ENCODE peak calls at places on chromosomes 6 and 20, in ten cellular contexts. One of them, this sample, is unnamed.
A peak's percentile ranks its signal among the peaks of the same experiment; 100 is the strongest.

GRCh38 chr6:114430534-114431124 is 87.8 kb upstream of the HS3ST5 start:
- DNase-seq in astrocyte: no peak
- DNase-seq in CD4-positive, alpha-beta T cell: no peak
- DNase-seq in amniotic stem cell: no peak
- DNase-seq in H54: no peak
- DNase-seq in naive thymus-derived CD4-positive, alpha-beta T cell: no peak
- DNase-seq in nucleus accumbens: no peak
- DNase-seq in activated gamma-delta T cell treated with Interleukin-2 at 50 U/mL for 16 hours: no peak
- DNase-seq in Caco-2: no peak
- DNase-seq in HFFc6: no peak
- DNase-seq in this sample: no peak

GRCh38 chr6:105675715-105676397 is 273.0 kb upstream of the PREP start:
- DNase-seq in Caco-2: no peak
- DNase-seq in astrocyte: peak; percentile 97
- DNase-seq in CD4-positive, alpha-beta T cell: no peak
- DNase-seq in nucleus accumbens: no peak
- DNase-seq in activated gamma-delta T cell treated with Interleukin-2 at 50 U/mL for 16 hours: no peak
- DNase-seq in HFFc6: peak; percentile 93
- DNase-seq in H54: peak; percentile 46
- DNase-seq in amniotic stem cell: peak; percentile 39
- DNase-seq in naive thymus-derived CD4-positive, alpha-beta T cell: no peak
- DNase-seq in this sample: no peak

GRCh38 chr6:136582702-136583471 is 32.7 kb upstream of the MAP7 start:
- DNase-seq in nucleus accumbens: no peak
- DNase-seq in naive thymus-derived CD4-positive, alpha-beta T cell: no peak
- DNase-seq in astrocyte: peak; percentile 72
- DNase-seq in activated gamma-delta T cell treated with Interleukin-2 at 50 U/mL for 16 hours: no peak
- DNase-seq in CD4-positive, alpha-beta T cell: no peak
- DNase-seq in HFFc6: peak; percentile 88
- DNase-seq in H54: peak; percentile 1
- DNase-seq in Caco-2: no peak
- DNase-seq in amniotic stem cell: peak; percentile 62
- DNase-seq in this sample: no peak

GRCh38 chr6:170151235-170152110 is 139.4 kb downstream of the DLL1 start:
- DNase-seq in HFFc6: no peak
- DNase-seq in CD4-positive, alpha-beta T cell: no peak
- DNase-seq in nucleus accumbens: no peak
- DNase-seq in astrocyte: no peak
- DNase-seq in Caco-2: no peak
- DNase-seq in H54: no peak
- DNase-seq in naive thymus-derived CD4-positive, alpha-beta T cell: no peak
- DNase-seq in activated gamma-delta T cell treated with Interleukin-2 at 50 U/mL for 16 hours: no peak
- DNase-seq in amniotic stem cell: no peak
- DNase-seq in this sample: no peak

GRCh38 chr20:30811896-30812671 is 445.4 kb upstream of the DEFB115 start:
- DNase-seq in astrocyte: peak; percentile 36
- DNase-seq in HFFc6: peak; percentile 44
- DNase-seq in CD4-positive, alpha-beta T cell: no peak
- DNase-seq in nucleus accumbens: peak; percentile 19
- DNase-seq in activated gamma-delta T cell treated with Interleukin-2 at 50 U/mL for 16 hours: no peak
- DNase-seq in amniotic stem cell: no peak
- DNase-seq in H54: peak; percentile 35
- DNase-seq in naive thymus-derived CD4-positive, alpha-beta T cell: no peak
- DNase-seq in Caco-2: no peak
- DNase-seq in this sample: no peak

GRCh38 chr6:159305159-159305558 is 136.0 kb downstream of the FNDC1 start:
- DNase-seq in activated gamma-delta T cell treated with Interleukin-2 at 50 U/mL for 16 hours: no peak
- DNase-seq in amniotic stem cell: no peak
- DNase-seq in CD4-positive, alpha-beta T cell: no peak
- DNase-seq in naive thymus-derived CD4-positive, alpha-beta T cell: no peak
- DNase-seq in H54: no peak
- DNase-seq in HFFc6: no peak
- DNase-seq in astrocyte: no peak
- DNase-seq in nucleus accumbens: no peak
- DNase-seq in Caco-2: no peak
- DNase-seq in this sample: no peak

GRCh38 chr6:150025201-150025917 is at the start of gene RAET1L:
- DNase-seq in activated gamma-delta T cell treated with Interleukin-2 at 50 U/mL for 16 hours: no peak
- DNase-seq in amniotic stem cell: peak; percentile 17
- DNase-seq in naive thymus-derived CD4-positive, alpha-beta T cell: no peak
- DNase-seq in nucleus accumbens: no peak
- DNase-seq in Caco-2: no peak
- DNase-seq in HFFc6: peak; percentile 59
- DNase-seq in astrocyte: peak; percentile 59
- DNase-seq in H54: peak; percentile 64
- DNase-seq in CD4-positive, alpha-beta T cell: no peak
- DNase-seq in this sample: no peak

GRCh38 chr6:25346064-25346463 is 66.9 kb downstream of the CARMIL1 start:
- DNase-seq in HFFc6: no peak
- DNase-seq in activated gamma-delta T cell treated with Interleukin-2 at 50 U/mL for 16 hours: no peak
- DNase-seq in naive thymus-derived CD4-positive, alpha-beta T cell: no peak
- DNase-seq in CD4-positive, alpha-beta T cell: no peak
- DNase-seq in amniotic stem cell: no peak
- DNase-seq in nucleus accumbens: no peak
- DNase-seq in Caco-2: peak; percentile 23
- DNase-seq in H54: no peak
- DNase-seq in astrocyte: no peak
- DNase-seq in this sample: no peak

GRCh38 chr6:111805511-111806181 is 67.6 kb downstream of the FYN start:
- DNase-seq in activated gamma-delta T cell treated with Interleukin-2 at 50 U/mL for 16 hours: peak; percentile 22
- DNase-seq in nucleus accumbens: no peak
- DNase-seq in CD4-positive, alpha-beta T cell: no peak
- DNase-seq in Caco-2: no peak
- DNase-seq in HFFc6: peak; percentile 62
- DNase-seq in H54: no peak
- DNase-seq in amniotic stem cell: peak; percentile 40
- DNase-seq in astrocyte: peak; percentile 96
- DNase-seq in naive thymus-derived CD4-positive, alpha-beta T cell: no peak
- DNase-seq in this sample: no peak

GRCh38 chr6:53302678-53303360 is 45.9 kb downstream of the ELOVL5 start:
- DNase-seq in amniotic stem cell: no peak
- DNase-seq in naive thymus-derived CD4-positive, alpha-beta T cell: peak; percentile 58
- DNase-seq in Caco-2: no peak
- DNase-seq in H54: peak; percentile 85
- DNase-seq in HFFc6: peak; percentile 70
- DNase-seq in activated gamma-delta T cell treated with Interleukin-2 at 50 U/mL for 16 hours: no peak
- DNase-seq in CD4-positive, alpha-beta T cell: peak; percentile 30
- DNase-seq in astrocyte: peak; percentile 97
- DNase-seq in nucleus accumbens: no peak
- DNase-seq in this sample: no peak